ENCODE peak calls at places on chromosomes 7 and 10, in seven cellular contexts. R, H, O, T, K, G and V are unnamed samples.

GRCh38 chr10:131668903-131669302 is 231.9 kb upstream of the PPP2R2D start:
- DNase-seq in R (no peak), H (no peak), O (no peak), T (no peak), K (no peak), G (no peak), V (no peak)

GRCh38 chr10:5858811-5859210 is 30.9 kb downstream of the ANKRD16 start:
- DNase-seq in R (no peak), H (no peak), O (no peak), T (no peak), K (no peak), G (no peak), V (no peak)

GRCh38 chr10:124597677-124598165 is 136.1 kb downstream of the LHPP start:
- DNase-seq in R (no peak), H (no peak), O (no peak), T (no peak), K (peak; percentile 69), G (no peak), V (no peak)

GRCh38 chr7:31111109-31111451 is 59.0 kb downstream of the ADCYAP1R1 start:
- DNase-seq in R (no peak), H (peak; percentile 26), O (no peak), T (peak; percentile 83), K (no peak), G (no peak), V (no peak)

GRCh38 chr10:126097558-126098215 is 201.3 kb downstream of the FANK1 start:
- DNase-seq in R (no peak), H (no peak), O (no peak), T (peak; percentile 27), K (no peak), G (no peak), V (no peak)

GRCh38 chr10:70738425-70739121 is 46.6 kb downstream of the TBATA start:
- DNase-seq in R (no peak), H (no peak), O (no peak), T (no peak), K (no peak), G (peak; percentile 41), V (no peak)

GRCh38 chr10:79185067-79185774 is 116.5 kb downstream of the ZMIZ1 start:
- DNase-seq in R (no peak), H (no peak), O (no peak), T (no peak), K (no peak), G (no peak), V (no peak)

GRCh38 chr7:76260171-76260703 is 42.2 kb upstream of the HSPB1 start:
- DNase-seq in R (no peak), H (peak; percentile 95), O (no peak), T (no peak), K (peak; percentile 64), G (no peak), V (no peak)

DNA sequence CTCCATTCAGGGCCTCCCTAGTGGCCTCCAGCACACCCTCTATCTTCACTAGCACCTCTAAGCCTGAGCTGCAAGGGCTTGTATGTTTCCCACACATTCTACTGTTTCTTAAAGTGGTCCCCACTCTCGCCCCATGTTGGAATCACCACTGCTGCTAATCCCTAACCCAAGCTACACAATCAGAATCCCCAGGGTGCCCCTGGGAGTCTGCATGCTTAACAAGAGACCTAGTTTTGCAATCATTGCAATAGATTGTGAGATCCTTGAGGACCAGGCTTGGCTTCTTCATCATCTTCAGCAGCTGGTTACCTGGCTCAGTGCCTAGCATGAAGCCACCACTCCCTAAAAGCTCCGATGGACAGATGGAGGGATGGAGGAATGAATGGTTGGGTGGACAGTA is 113.9 kb downstream of the MYOF start:
- DNase-seq in R (no peak), H (no peak), O (no peak), T (peak; percentile 70), K (no peak), G (no peak), V (no peak)
- TF ChIP-seq POLR2AphosphoS5 in R (no peak), H (no peak), O (no peak), T (no peak), K (no peak), G (no peak), V (no peak)

GRCh38 chr10:15208221-15208620 is 39.7 kb upstream of the NMT2 start:
- DNase-seq in R (no peak), H (no peak), O (no peak), T (no peak), K (no peak), G (no peak), V (no peak)

GRCh38 chr10:15213461-15213861 is 45.0 kb upstream of the NMT2 start:
- DNase-seq in R (no peak), H (no peak), O (no peak), T (no peak), K (peak; percentile 67), G (no peak), V (no peak)

GRCh38 chr10:15211464-15211979 is 43.0 kb upstream of the NMT2 start:
- DNase-seq in R (no peak), H (no peak), O (no peak), T (no peak), K (no peak), G (no peak), V (no peak)

GRCh38 chr10:15210521-15210920 is 42.0 kb upstream of the NMT2 start:
- DNase-seq in R (no peak), H (no peak), O (no peak), T (no peak), K (no peak), G (no peak), V (no peak)

DNA sequence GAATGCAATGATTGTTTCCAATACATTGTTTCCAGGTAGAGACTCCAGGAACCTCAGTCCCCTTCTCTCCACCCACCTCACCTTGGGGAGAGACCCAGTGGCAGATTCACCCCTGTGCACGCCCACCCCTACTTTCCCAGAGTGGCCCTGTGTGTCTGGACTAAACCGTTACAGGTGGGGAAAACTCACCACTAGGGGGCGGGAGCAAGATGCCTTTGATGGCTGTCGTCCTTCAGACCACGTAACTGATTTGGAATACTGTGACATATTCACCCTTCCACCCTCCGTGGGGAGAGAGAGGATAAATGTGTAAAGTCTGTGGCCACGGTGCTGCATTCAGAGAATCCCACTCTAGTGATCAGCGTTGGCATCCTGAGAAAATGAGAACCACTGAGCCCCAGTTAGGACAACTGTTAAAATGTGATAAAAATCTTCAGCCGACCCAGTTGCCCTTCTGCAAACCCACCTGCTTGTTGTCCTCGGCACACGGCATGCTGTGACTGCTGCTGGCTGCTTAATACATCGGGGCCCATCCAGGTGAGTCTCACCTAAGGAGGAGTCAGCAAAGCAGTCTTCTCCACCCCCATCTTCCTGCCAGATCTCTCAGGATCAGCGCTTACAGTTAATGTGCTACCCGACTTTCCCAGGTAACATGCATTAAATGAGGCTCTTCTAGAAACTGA is 41.5 kb upstream of the NMT2 start:
- DNase-seq in R (peak; percentile 87), H (peak; percentile 91), O (peak; percentile 14), T (no peak), K (no peak), G (peak; percentile 58), V (peak; percentile 43)
- TF ChIP-seq POLR2AphosphoS5 in R (no peak), H (no peak), O (no peak), T (no peak), K (no peak), G (no peak), V (no peak)

GRCh38 chr10:104323085-104323484 is 15.2 kb downstream of the ITPRIP start:
- DNase-seq in R (no peak), H (no peak), O (no peak), T (no peak), K (no peak), G (no peak), V (no peak)

GRCh38 chr10:104325436-104326430 is 12.5 kb downstream of the ITPRIP start:
- DNase-seq in R (no peak), H (no peak), O (no peak), T (no peak), K (peak; percentile 63), G (no peak), V (no peak)

GRCh38 chr10:104324931-104325330 is 13.3 kb downstream of the ITPRIP start:
- DNase-seq in R (no peak), H (no peak), O (no peak), T (no peak), K (no peak), G (no peak), V (no peak)

GRCh38 chr10:104322416-104322782 is 15.9 kb downstream of the ITPRIP start:
- DNase-seq in R (no peak), H (no peak), O (peak; percentile 77), T (no peak), K (no peak), G (no peak), V (no peak)

GRCh38 chr10:104323721-104324686 is 14.3 kb downstream of the ITPRIP start:
- DNase-seq in R (no peak), H (no peak), O (peak; percentile 94), T (no peak), K (no peak), G (no peak), V (no peak)
- TF ChIP-seq POLR2AphosphoS5 in R (no peak), H (no peak), O (peak; percentile 70), T (peak; percentile 33), K (peak; percentile 61), G (no peak), V (no peak)

DNA sequence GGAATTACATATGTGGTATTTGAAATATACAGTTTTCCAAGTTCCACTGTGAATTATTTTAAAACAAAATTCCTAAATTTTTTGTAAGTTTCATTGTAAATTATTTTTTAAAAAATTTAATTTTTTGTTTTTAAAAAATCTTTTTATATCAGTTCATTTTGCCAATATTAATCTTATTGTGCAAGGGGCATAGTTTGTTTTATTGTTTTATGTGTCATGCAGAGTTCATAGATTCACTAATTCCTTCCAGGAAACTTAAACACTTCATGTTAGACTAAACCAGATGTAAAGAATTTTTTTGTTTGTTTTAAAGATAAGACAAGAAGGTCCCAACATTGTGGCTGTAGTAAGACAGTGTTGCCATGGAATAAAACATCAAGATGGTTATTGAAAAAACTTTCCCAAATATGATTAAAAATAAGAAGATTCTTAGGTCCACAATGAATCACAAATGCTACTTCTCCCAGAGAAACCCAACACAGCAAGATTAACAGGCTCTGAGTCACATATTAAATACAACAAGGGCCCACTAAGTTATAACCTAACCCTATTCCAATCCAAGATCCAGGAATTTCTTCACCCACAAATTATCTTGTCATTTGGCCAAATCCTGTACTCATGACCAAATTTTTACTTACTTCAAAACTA is 464.7 kb upstream of the IGFBP3 start:
- DNase-seq in R (no peak), H (no peak), O (no peak), T (no peak), K (no peak), G (no peak), V (no peak)
- TF ChIP-seq POLR2AphosphoS5 in R (no peak), H (no peak), O (no peak), T (no peak), K (no peak), G (no peak), V (no peak)